ENCODE peak calls at places on chromosomes 1 and 21, in ten cellular contexts. K is NCI-H1417; S is fibroblast of villous mesenchyme; M is activated naive CD4-positive, alpha-beta T cell treated with anti-CD3 and anti-CD28 coated beads, Interleukin-2, amount 50 U/mL, for 16 hours; A is tibial nerve; J is cardiac muscle cell; U is Kasumi-1; P is AG09319; X is neural progenitor cell; Z is HS-5. Y is an unnamed sample.
A peak's percentile ranks its signal among the peaks of the same experiment; 100 is the strongest.

GRCh38 chr1:910311-910880 is 13.3 kb upstream of the SAMD11 start:
- DNase-seq in K (no peak), S (no peak), M (peak; percentile 9), A (peak; percentile 11), J (no peak), U (no peak), P (no peak), X (peak; percentile 1), Z (no peak), Y (no peak)

GRCh38 chr1:93446837-93447451 is 974 bp upstream of the FNBP1L start:
- DNase-seq in K (peak; percentile 79), S (no peak), M (no peak), A (no peak), J (peak; percentile 19), U (peak; percentile 41), P (no peak), X (no peak), Z (no peak), Y (no peak)

GRCh38 chr1:48030696-48031365 is 33.6 kb upstream of the TRABD2B start:
- DNase-seq in K (no peak), S (no peak), M (no peak), A (no peak), J (no peak), U (no peak), P (no peak), X (no peak), Z (no peak), Y (no peak)

GRCh38 chr1:240241278-240241677 is 149.6 kb downstream of the FMN2 start:
- DNase-seq in K (no peak), S (no peak), M (no peak), A (no peak), J (no peak), U (no peak), P (no peak), X (no peak), Z (no peak), Y (no peak)

GRCh38 chr1:6824665-6825368 is 39.6 kb downstream of the CAMTA1 start:
- DNase-seq in K (no peak), S (no peak), M (no peak), A (no peak), J (no peak), U (no peak), P (no peak), X (no peak), Z (no peak), Y (no peak)

GRCh38 chr1:156360534-156360933 is 8.5 kb upstream of the RHBG start:
- DNase-seq in K (no peak), S (no peak), M (no peak), A (no peak), J (no peak), U (no peak), P (no peak), X (no peak), Z (no peak), Y (no peak)

GRCh38 chr1:3078941-3079340 is 9.9 kb downstream of the PRDM16 start:
- DNase-seq in K (no peak), S (no peak), M (no peak), A (no peak), J (no peak), U (no peak), P (no peak), X (no peak), Z (no peak), Y (no peak)

GRCh38 chr1:224168859-224169380 is 14.1 kb upstream of the DEGS1 start:
- DNase-seq in K (no peak), S (peak; percentile 54), M (no peak), A (no peak), J (peak; percentile 96), U (peak; percentile 97), P (peak; percentile 56), X (no peak), Z (peak; percentile 68), Y (peak; percentile 57)

GRCh38 chr1:244276646-244277045 is 175.1 kb downstream of the ADSS2 start:
- DNase-seq in K (no peak), S (peak; percentile 24), M (no peak), A (no peak), J (no peak), U (no peak), P (no peak), X (no peak), Z (no peak), Y (no peak)

GRCh38 chr1:65866439-65866838 is 73.7 kb downstream of the PDE4B start:
- DNase-seq in K (no peak), S (no peak), M (no peak), A (no peak), J (no peak), U (no peak), P (no peak), X (no peak), Z (no peak), Y (no peak)

GRCh38 chr1:74343191-74343590 is 108.0 kb downstream of the TNNI3K start:
- DNase-seq in K (peak; percentile 91), S (peak; percentile 3), M (no peak), A (no peak), J (peak; percentile 2), U (no peak), P (no peak), X (peak; percentile 39), Z (no peak), Y (no peak)

GRCh38 chr21:38416791-38417190 is 81.5 kb downstream of the ERG start:
- DNase-seq in K (no peak), S (no peak), M (no peak), A (no peak), J (no peak), U (no peak), P (no peak), X (no peak), Z (no peak), Y (no peak)

GRCh38 chr1:41664861-41665640 is 180.6 kb upstream of the EDN2 start:
- DNase-seq in K (no peak), S (peak; percentile 74), M (no peak), A (no peak), J (peak; percentile 85), U (no peak), P (no peak), X (no peak), Z (peak; percentile 79), Y (no peak)

GRCh38 chr1:170618418-170618817 is 45.5 kb upstream of the PRRX1 start:
- DNase-seq in K (no peak), S (no peak), M (no peak), A (no peak), J (peak; percentile 51), U (no peak), P (no peak), X (no peak), Z (no peak), Y (no peak)

GRCh38 chr1:60874703-60875102 is 207.7 kb upstream of the NFIA start:
- DNase-seq in K (no peak), S (peak; percentile 38), M (no peak), A (no peak), J (peak; percentile 70), U (no peak), P (peak; percentile 4), X (no peak), Z (peak; percentile 16), Y (no peak)

GRCh38 chr1:98210064-98210463 is 289.2 kb upstream of the DPYD start:
- DNase-seq in K (no peak), S (peak; percentile 89), M (no peak), A (no peak), J (peak; percentile 90), U (no peak), P (no peak), X (peak; percentile 44), Z (peak; percentile 87), Y (no peak)

GRCh38 chr1:202365092-202365815 is 16.8 kb downstream of the PPP1R12B start:
- DNase-seq in K (no peak), S (no peak), M (no peak), A (no peak), J (peak; percentile 77), U (no peak), P (no peak), X (no peak), Z (no peak), Y (no peak)

GRCh38 chr1:117128323-117129079 is 7.0 kb upstream of the TRIM45 start:
- DNase-seq in K (peak; percentile 68), S (peak; percentile 57), M (no peak), A (no peak), J (peak; percentile 69), U (peak; percentile 45), P (no peak), X (peak; percentile 17), Z (no peak), Y (no peak)

GRCh38 chr1:222618880-222619321 is 1.0 kb downstream of the MIA3 start:
- DNase-seq in K (peak; percentile 11), S (peak; percentile 48), M (no peak), A (no peak), J (peak; percentile 43), U (peak; percentile 10), P (no peak), X (peak; percentile 56), Z (no peak), Y (no peak)

GRCh38 chr1:31689821-31690220 is 14.0 kb downstream of the COL16A1 start:
- DNase-seq in K (no peak), S (peak; percentile 91), M (no peak), A (no peak), J (peak; percentile 94), U (no peak), P (peak; percentile 75), X (no peak), Z (peak; percentile 94), Y (no peak)